ENCODE peak calls at places on chromosome 18, in six cellular contexts. A is neural progenitor cell; J is NT2/D1; I is CD8-positive, alpha-beta T cell; P is aorta; Z is adipocyte. D is an unnamed sample.

GRCh38 chr18:60895181-60895580 is 438.0 kb upstream of the CDH20 start:
- DNase-seq in A (no peak), J (no peak), I (no peak), P (no peak), Z (peak; percentile 40), D (no peak)

GRCh38 chr18:36419913-36420531 is 122.5 kb downstream of the FHOD3 start:
- DNase-seq in A (no peak), J (no peak), I (no peak), P (no peak), Z (no peak), D (no peak)

GRCh38 chr18:36492604-36493329 is 195.3 kb downstream of the FHOD3 start:
- DNase-seq in A (no peak), J (no peak), I (no peak), P (no peak), Z (no peak), D (no peak)

GRCh38 chr18:32332708-32333107 is 138.0 kb downstream of the GAREM1 start:
- DNase-seq in A (no peak), J (no peak), I (no peak), P (no peak), Z (no peak), D (no peak)

GRCh38 chr18:5975111-5975622 is 79.8 kb upstream of the TMEM200C start:
- DNase-seq in A (no peak), J (no peak), I (no peak), P (no peak), Z (peak; percentile 60), D (no peak)

GRCh38 chr18:24176727-24177416 is 38.0 kb downstream of the CABYR start:
- DNase-seq in A (peak; percentile 86), J (peak; percentile 44), I (no peak), P (peak; percentile 81), Z (peak; percentile 75), D (peak; percentile 43)

GRCh38 chr18:26429535-26429934 is 118.8 kb downstream of the KCTD1 start:
- DNase-seq in A (no peak), J (no peak), I (no peak), P (no peak), Z (peak; percentile 91), D (peak; percentile 56)

GRCh38 chr18:8117008-8117376 is 492.2 kb upstream of the RAB12 start:
- DNase-seq in A (no peak), J (no peak), I (no peak), P (no peak), Z (peak; percentile 37), D (no peak)

GRCh38 chr18:25467226-25468065 is 115.5 kb upstream of the ZNF521 start:
- DNase-seq in A (peak; percentile 37), J (no peak), I (no peak), P (peak; percentile 76), Z (peak; percentile 43), D (peak; percentile 88)

GRCh38 chr18:13103366-13103765 is 112.2 kb downstream of the CEP192 start:
- DNase-seq in A (no peak), J (no peak), I (no peak), P (no peak), Z (no peak), D (no peak)

GRCh38 chr18:44033144-44033543 is 647.5 kb upstream of the SETBP1 start:
- DNase-seq in A (peak; percentile 6), J (no peak), I (no peak), P (no peak), Z (no peak), D (no peak)

GRCh38 chr18:57058734-57059133 is 88.2 kb upstream of the BOD1L2 start:
- DNase-seq in A (no peak), J (no peak), I (no peak), P (no peak), Z (no peak), D (no peak)

GRCh38 chr18:56009451-56009850 is 421.5 kb upstream of the TCF4 start:
- DNase-seq in A (peak; percentile 38), J (no peak), I (no peak), P (no peak), Z (peak; percentile 72), D (no peak)

GRCh38 chr18:14971461-14972185 is 223.7 kb downstream of the ANKRD30B start:
- DNase-seq in A (no peak), J (no peak), I (no peak), P (no peak), Z (no peak), D (peak; percentile 10)

GRCh38 chr18:79942786-79943607 is 8.5 kb downstream of the SLC66A2 start:
- DNase-seq in A (no peak), J (no peak), I (no peak), P (peak; percentile 71), Z (no peak), D (no peak)

GRCh38 chr18:46213295-46213694 is 109.1 kb downstream of the HAUS1 start:
- DNase-seq in A (no peak), J (no peak), I (no peak), P (no peak), Z (no peak), D (no peak)

GRCh38 chr18:30828700-30829099 is 213.8 kb downstream of the DSC3 start:
- DNase-seq in A (peak; percentile 18), J (no peak), I (no peak), P (no peak), Z (no peak), D (no peak)

GRCh38 chr18:68984342-68984741 is 186.5 kb downstream of the CCDC102B start:
- DNase-seq in A (no peak), J (no peak), I (no peak), P (no peak), Z (peak; percentile 57), D (no peak)

GRCh38 chr18:31679133-31679731 is 5.1 kb downstream of the B4GALT6 start:
- DNase-seq in A (no peak), J (no peak), I (no peak), P (no peak), Z (no peak), D (no peak)

GRCh38 chr18:45642238-45642637 is 27.0 kb downstream of the SLC14A2 start:
- DNase-seq in A (no peak), J (no peak), I (no peak), P (no peak), Z (no peak), D (no peak)

GRCh38 chr18:69557246-69557781 is 156.6 kb downstream of the DOK6 start:
- DNase-seq in A (peak; percentile 74), J (no peak), I (no peak), P (no peak), Z (no peak), D (no peak)

GRCh38 chr18:58615150-58616132 is 13.4 kb downstream of the ALPK2 start:
- DNase-seq in A (no peak), J (no peak), I (peak; percentile 8), P (no peak), Z (no peak), D (no peak)

GRCh38 chr18:55073116-55073515 is 113.9 kb upstream of the CCDC68 start:
- DNase-seq in A (no peak), J (no peak), I (no peak), P (no peak), Z (no peak), D (no peak)

GRCh38 chr18:6031442-6031841 is 136.1 kb upstream of the TMEM200C start:
- DNase-seq in A (no peak), J (no peak), I (no peak), P (no peak), Z (no peak), D (no peak)

GRCh38 chr18:36476433-36476832 is 178.9 kb downstream of the FHOD3 start:
- DNase-seq in A (no peak), J (no peak), I (no peak), P (no peak), Z (no peak), D (no peak)

GRCh38 chr18:23689031-23689615 is at the start of gene LAMA3:
- DNase-seq in A (peak; percentile 81), J (no peak), I (no peak), P (peak; percentile 87), Z (peak; percentile 90), D (no peak)

GRCh38 chr18:23283933-23284430 is 148.7 kb downstream of the CABLES1 start:
- DNase-seq in A (no peak), J (peak; percentile 87), I (no peak), P (no peak), Z (no peak), D (no peak)

GRCh38 chr18:58224425-58224750 is 180.4 kb downstream of the NEDD4L start:
- DNase-seq in A (no peak), J (no peak), I (no peak), P (no peak), Z (peak; percentile 47), D (no peak)

GRCh38 chr18:28164772-28165483 is 12.0 kb downstream of the CDH2 start:
- DNase-seq in A (no peak), J (no peak), I (no peak), P (no peak), Z (no peak), D (no peak)

GRCh38 chr18:34492652-34493051 is 217.4 kb upstream of the DTNA start:
- DNase-seq in A (no peak), J (no peak), I (no peak), P (no peak), Z (peak; percentile 4), D (no peak)
- H3K4me1 ChIP-seq in A (peaks cover 16% of the 10 kb centered on the region), J (no peaks in the 10 kb centered on the region), I (no peaks in the 10 kb centered on the region), P (no peaks in the 10 kb centered on the region), Z (peaks cover 6% of the 10 kb centered on the region), D (no peaks in the 10 kb centered on the region)

GRCh38 chr18:77100751-77101355 is 31.7 kb downstream of the MBP start:
- DNase-seq in A (no peak), J (no peak), I (no peak), P (no peak), Z (no peak), D (no peak)
- H3K4me1 ChIP-seq in A (peaks cover 9% of the 10 kb centered on the region), J (peaks cover 9% of the 10 kb centered on the region), I (peaks cover 89% of the 10 kb centered on the region), P (no peaks in the 10 kb centered on the region), Z (peaks cover 63% of the 10 kb centered on the region), D (no peaks in the 10 kb centered on the region)

GRCh38 chr18:47566809-47567208 is 315.3 kb upstream of the SKOR2 start:
- DNase-seq in A (no peak), J (no peak), I (no peak), P (no peak), Z (no peak), D (no peak)
- H3K4me1 ChIP-seq in A (peaks cover 1% of the 10 kb centered on the region), J (peaks cover 1% of the 10 kb centered on the region), I (no peaks in the 10 kb centered on the region), P (no peaks in the 10 kb centered on the region), Z (no peaks in the 10 kb centered on the region), D (no peaks in the 10 kb centered on the region)

DNA sequence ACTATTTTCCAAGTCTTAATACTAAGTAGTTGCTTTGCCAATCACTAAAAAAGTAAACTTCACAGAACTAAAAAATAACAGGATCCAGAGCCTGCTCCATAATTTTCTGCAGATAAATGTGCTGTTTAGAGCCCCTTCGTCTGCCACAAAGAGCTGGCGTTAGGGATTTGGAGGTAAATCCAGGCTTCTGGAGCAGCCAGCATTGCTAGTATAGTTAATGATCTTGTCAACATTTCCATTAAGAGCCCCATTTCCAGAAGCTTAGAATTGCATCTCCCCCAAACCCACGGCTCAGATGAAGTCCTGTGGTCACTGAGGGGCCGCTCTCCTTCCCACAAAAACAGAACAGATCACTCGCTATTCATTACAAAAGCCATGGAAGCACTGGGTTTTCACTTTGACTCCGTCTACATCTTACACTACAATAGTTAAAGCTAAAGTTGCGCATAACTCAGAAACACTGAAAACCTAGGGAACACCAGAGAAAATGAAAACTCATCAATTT is 41.9 kb downstream of the ZNF516 start:
- DNase-seq in A (no peak), J (no peak), I (no peak), P (no peak), Z (no peak), D (peak; percentile 9)
- H3K4me1 ChIP-seq in A (peaks cover 88% of the 10 kb centered on the region), J (peaks cover 4% of the 10 kb centered on the region), I (peaks cover 24% of the 10 kb centered on the region), P (no peaks in the 10 kb centered on the region), Z (peaks cover 39% of the 10 kb centered on the region), D (peaks cover 9% of the 10 kb centered on the region)

DNA sequence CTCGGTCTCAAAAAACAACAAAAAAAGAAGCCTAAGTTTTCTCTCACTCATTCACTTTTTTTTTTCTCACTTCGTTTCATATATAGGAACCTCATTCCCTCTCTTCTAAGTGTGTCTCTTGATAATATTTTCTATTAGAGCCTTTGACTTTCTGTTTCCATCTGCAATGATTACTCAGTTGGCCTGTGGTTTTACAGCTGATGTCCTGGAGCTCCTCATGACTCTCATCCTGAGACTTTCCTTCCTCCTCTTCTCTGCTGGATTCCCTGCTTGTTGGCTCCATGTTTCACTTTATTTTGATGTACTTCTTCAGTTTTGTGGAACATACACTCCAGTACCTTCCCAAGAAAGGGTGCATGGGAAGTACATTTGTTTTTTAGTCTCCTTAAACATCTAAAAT is 154.2 kb upstream of the GATA6 start:
- DNase-seq in A (no peak), J (no peak), I (no peak), P (no peak), Z (no peak), D (no peak)
- H3K4me1 ChIP-seq in A (no peaks in the 10 kb centered on the region), J (no peaks in the 10 kb centered on the region), I (no peaks in the 10 kb centered on the region), P (no peaks in the 10 kb centered on the region), Z (no peaks in the 10 kb centered on the region), D (no peaks in the 10 kb centered on the region)